ENCODE peak calls at places on chromosomes 5 and 9, in four cellular contexts. L, H, S and K are unnamed samples.
A peak's percentile ranks its signal among the peaks of the same experiment; 100 is the strongest.

GRCh38 chr5:152264656-152265055 is 140.4 kb downstream of the NMUR2 start:
- DNase-seq in S (no peak), H (no peak), L (peak; percentile 42), K (no peak)

GRCh38 chr5:112929336-112930081 is 7.5 kb upstream of the REEP5 start:
- DNase-seq in H (no peak), L (no peak), S (no peak), K (no peak)

GRCh38 chr5:160565376-160565775 is 143.7 kb downstream of the PTTG1 start:
- DNase-seq in H (no peak), L (no peak), S (no peak), K (no peak)

GRCh38 chr5:128424672-128425071 is 113.4 kb downstream of the FBN2 start:
- DNase-seq in H (no peak), S (no peak), L (no peak), K (no peak)

GRCh38 chr5:175457466-175457865 is 13.5 kb upstream of the DRD1 start:
- DNase-seq in S (no peak), L (no peak), H (no peak), K (no peak)

GRCh38 chr5:462051-462481 is 19.1 kb downstream of the EXOC3 start:
- DNase-seq in L (no peak), H (peak; percentile 8), S (no peak), K (no peak)

GRCh38 chr9:134662143-134662876 is 20.7 kb downstream of the COL5A1 start:
- DNase-seq in S (no peak), H (peak; percentile 61), L (no peak), K (no peak)

GRCh38 chr5:149902177-149902576 is 42.4 kb downstream of the PDE6A start:
- DNase-seq in L (no peak), S (no peak), H (no peak), K (no peak)

GRCh38 chr9:123324767-123325183 is 31.2 kb upstream of the CRB2 start:
- DNase-seq in S (no peak), L (no peak), H (no peak), K (no peak)

GRCh38 chr9:119675951-119676350 is 306.7 kb upstream of the BRINP1 start:
- DNase-seq in S (no peak), L (no peak), H (no peak), K (no peak)

GRCh38 chr5:122972877-122973276 is 63.6 kb downstream of the PPIC start:
- DNase-seq in S (no peak), H (no peak), L (no peak), K (no peak)

GRCh38 chr9:112061152-112061740 is 113.9 kb downstream of the SUSD1 start:
- DNase-seq in S (no peak), L (peak; percentile 79), H (peak; percentile 44), K (peak; percentile 14)

GRCh38 chr9:81146684-81147337 is 542.5 kb downstream of the TLE1 start:
- DNase-seq in H (no peak), S (no peak), L (no peak), K (peak; percentile 25)

GRCh38 chr9:111481885-111482636 is 2.1 kb downstream of the ECPAS start:
- DNase-seq in S (peak; percentile 14), H (no peak), L (no peak), K (no peak)

GRCh38 chr5:10704949-10705621 is 55.9 kb downstream of the DAP start:
- DNase-seq in L (no peak), H (no peak), S (no peak), K (no peak)

GRCh38 chr5:36607838-36608783 is 1.7 kb downstream of the SLC1A3 start:
- DNase-seq in H (no peak), L (peak; percentile 57), S (no peak), K (no peak)

GRCh38 chr5:36648426-36648825 is 42.0 kb downstream of the SLC1A3 start:
- DNase-seq in L (no peak), S (no peak), H (no peak), K (no peak)

GRCh38 chr5:10528056-10528816 is 35.6 kb upstream of the ANKRD33B start:
- DNase-seq in S (no peak), H (no peak), L (no peak), K (no peak)

GRCh38 chr9:98811051-98811650 is 3.7 kb downstream of the GALNT12 start:
- DNase-seq in H (no peak), L (no peak), S (no peak), K (no peak)

GRCh38 chr5:82720764-82721163 is 356.4 kb downstream of the TMEM167A start:
- DNase-seq in S (no peak), L (no peak), H (no peak), K (no peak)

GRCh38 chr5:73180561-73180960 is 7.6 kb downstream of the TMEM174 start:
- DNase-seq in S (no peak), H (no peak), L (no peak), K (no peak)

GRCh38 chr5:91189480-91190332 is 193.4 kb downstream of the ARRDC3 start:
- DNase-seq in S (no peak), L (peak; percentile 85), H (no peak), K (no peak)

GRCh38 chr5:143056792-143057579 is 286.8 kb downstream of the ARHGAP26 start:
- DNase-seq in H (no peak), L (no peak), S (no peak), K (no peak)

GRCh38 chr5:144189800-144190429 is 19.2 kb downstream of the KCTD16 start:
- DNase-seq in H (no peak), L (peak; percentile 40), S (no peak), K (no peak)

GRCh38 chr5:149406203-149406978 is 27.3 kb upstream of the IL17B start:
- DNase-seq in H (peak; percentile 75), S (no peak), L (peak; percentile 54), K (no peak)

GRCh38 chr5:383621-384020 is 59.4 kb upstream of the EXOC3 start:
- DNase-seq in S (no peak), L (no peak), H (no peak), K (no peak)

GRCh38 chr9:77764894-77765780 is 117.0 kb upstream of the GNA14 start:
- DNase-seq in S (no peak), L (no peak), H (no peak), K (no peak)

GRCh38 chr5:34034497-34035327 is 8.3 kb downstream of the C1QTNF3 start:
- DNase-seq in S (no peak), L (no peak), H (no peak), K (no peak)

GRCh38 chr9:121566401-121567141 is 66.9 kb upstream of the GGTA1 start:
- DNase-seq in L (no peak), H (peak; percentile 58), S (peak; percentile 37), K (no peak)

GRCh38 chr9:34655394-34655793 is 3.4 kb downstream of the IL11RA start:
- DNase-seq in L (no peak), S (no peak), H (no peak), K (no peak)

GRCh38 chr9:21567926-21568325 is 85.8 kb upstream of the IFNE start:
- DNase-seq in S (no peak), H (no peak), L (no peak), K (no peak)

GRCh38 chr9:70406446-70406862 is 8.0 kb downstream of the KLF9 start:
- DNase-seq in L (no peak), S (peak; percentile 47), H (no peak), K (no peak)

GRCh38 chr9:73683862-73684591 is 532.4 kb downstream of the ANXA1 start:
- DNase-seq in H (no peak), S (peak; percentile 3), L (no peak), K (no peak)

DNA sequence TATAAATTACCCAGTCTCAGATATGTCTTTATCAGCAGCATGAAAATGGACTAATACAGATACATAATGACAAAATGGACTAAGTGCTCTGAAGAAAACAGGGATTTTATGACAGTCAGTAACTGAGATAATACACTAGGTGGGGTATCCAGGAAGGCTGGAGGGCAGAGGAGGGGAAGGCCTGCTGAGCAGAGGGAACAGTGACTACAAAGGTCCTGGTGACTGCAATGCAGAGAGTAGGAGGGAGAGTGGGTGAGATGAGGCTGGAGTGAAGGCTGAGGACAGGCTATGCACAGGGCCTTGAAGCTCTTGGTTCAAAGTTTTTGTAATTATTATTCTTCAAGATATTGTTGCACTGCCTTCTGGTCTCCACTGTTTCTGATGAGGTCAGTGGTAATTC is 4.9 kb downstream of the ACOT12 start:
- DNase-seq in S (no peak), L (no peak), H (no peak), K (no peak)
- TF ChIP-seq CTCF in S (no peak), L (no peak), H (no peak), K (no peak)

GRCh38 chr5:77986261-77986660 is 210.1 kb upstream of the TBCA start:
- DNase-seq in L (no peak), H (no peak), S (no peak), K (no peak)

GRCh38 chr5:77987331-77987730 is 211.2 kb upstream of the TBCA start:
- DNase-seq in S (no peak), L (no peak), H (no peak), K (no peak)

GRCh38 chr5:77985247-77985646 is 209.1 kb upstream of the TBCA start:
- DNase-seq in H (no peak), L (no peak), S (no peak), K (no peak)

GRCh38 chr5:77984587-77984986 is 208.4 kb upstream of the TBCA start:
- DNase-seq in H (no peak), S (peak; percentile 54), L (no peak), K (no peak)

DNA sequence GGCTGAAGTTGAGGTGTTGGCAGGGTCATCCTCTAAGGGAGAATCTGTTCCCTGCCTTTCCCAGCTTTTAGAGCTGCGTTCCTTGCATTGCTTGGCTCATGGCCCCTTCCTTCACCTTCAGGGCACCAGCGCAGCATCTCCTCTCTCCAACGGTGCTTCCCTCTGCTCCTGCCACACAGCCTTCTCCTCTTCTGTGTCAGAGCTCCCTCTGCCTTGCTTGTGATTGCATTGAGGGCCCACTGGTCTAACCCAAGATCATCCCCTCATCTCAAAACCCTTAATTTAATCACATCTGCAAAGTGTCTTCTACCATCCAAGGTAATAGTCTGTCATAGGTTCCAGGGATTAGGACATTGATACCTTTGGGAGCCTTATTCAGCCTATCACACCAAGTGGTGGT is 205.7 kb upstream of the TBCA start:
- DNase-seq in L (no peak), S (no peak), H (no peak), K (no peak)
- TF ChIP-seq CTCF in L (no peak), S (no peak), H (no peak), K (no peak)

DNA sequence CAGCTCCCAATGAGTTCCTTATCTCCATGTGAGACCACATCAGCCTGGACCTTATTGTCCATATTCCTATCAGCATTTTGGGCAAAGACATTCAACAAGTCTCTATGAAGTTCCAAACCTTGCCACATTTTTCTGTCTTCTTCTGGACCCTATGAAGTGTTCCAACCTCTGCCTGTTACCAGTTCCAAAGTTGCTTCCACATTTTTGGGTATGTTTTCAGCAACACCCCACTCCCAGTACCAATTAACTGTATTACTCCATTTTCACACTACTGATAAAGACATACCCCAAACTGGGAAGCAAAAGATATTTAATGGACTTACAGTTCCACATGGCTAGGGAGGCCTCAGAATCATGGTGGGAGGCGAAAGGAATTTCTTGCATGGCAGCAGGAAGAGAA is 548.5 kb downstream of the CHSY3 start:
- DNase-seq in H (no peak), S (no peak), L (no peak), K (no peak)
- TF ChIP-seq CTCF in H (no peak), S (no peak), L (no peak), K (no peak)

DNA sequence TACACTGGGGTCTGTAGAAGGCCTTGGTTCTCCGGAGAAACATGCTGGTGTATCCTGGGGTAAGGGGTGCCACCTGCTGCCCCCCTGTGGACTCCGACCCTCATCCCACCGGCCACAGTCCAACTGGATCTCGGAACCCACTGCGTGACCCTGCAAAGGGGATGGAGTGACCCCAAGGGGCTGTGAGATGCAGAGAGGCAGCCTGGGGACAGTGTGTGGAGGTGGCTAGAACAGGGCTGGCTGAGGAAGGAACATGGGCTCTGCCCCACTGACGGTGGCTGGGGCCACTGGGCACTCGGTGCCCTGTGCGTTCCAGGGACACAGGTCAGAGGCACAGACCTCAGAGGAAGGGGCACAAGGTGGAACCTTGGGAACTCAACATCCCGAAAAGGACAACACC is 2.3 kb downstream of the NACC2 start:
- DNase-seq in L (no peak), S (no peak), H (no peak), K (no peak)
- TF ChIP-seq CTCF in L (no peak), S (no peak), H (no peak), K (no peak)